ENCODE peak calls at places on chromosomes 5 and 9, in four cellular contexts. G is caudate nucleus, A is SK-N-SH, C is heart left ventricle. H is an unnamed sample.

GRCh38 chr5:13932006-13932405 is 12.5 kb downstream of the DNAH5 start:
- DNase-seq in G (no peak), A (no peak), C (no peak), H (no peak)

GRCh38 chr9:100394032-100394695 is 32.8 kb upstream of the MSANTD3 start:
- DNase-seq in G (no peak), A (no peak), C (no peak), H (no peak)

GRCh38 chr9:127884427-127884911 is 7.0 kb upstream of the AK1 start:
- DNase-seq in G (no peak), A (peak; percentile 72), C (peak; percentile 77), H (no peak)

GRCh38 chr9:97857603-97858392 is 4.8 kb downstream of the FOXE1 start:
- DNase-seq in G (no peak), A (no peak), C (no peak), H (no peak)

GRCh38 chr5:178472138-178472537 is 118.1 kb downstream of the COL23A1 start:
- DNase-seq in G (no peak), A (no peak), C (no peak), H (no peak)

GRCh38 chr5:90590-91547 is 1.1 kb upstream of the PLEKHG4B start:
- DNase-seq in G (no peak), A (no peak), C (no peak), H (no peak)

GRCh38 chr9:120030847-120031246 is 549.1 kb downstream of the CDK5RAP2 start:
- DNase-seq in G (no peak), A (peak; percentile 60), C (no peak), H (no peak)

GRCh38 chr5:103511554-103511885 is 51.1 kb downstream of the NUDT12 start:
- DNase-seq in G (no peak), A (no peak), C (no peak), H (no peak)

GRCh38 chr9:126612813-126613641 is 701 bp upstream of the LMX1B start:
- DNase-seq in G (no peak), A (peak; percentile 55), C (no peak), H (no peak)

GRCh38 chr5:10338996-10339903 is 14.2 kb upstream of the MARCHF6 start:
- DNase-seq in G (no peak), A (peak; percentile 76), C (no peak), H (no peak)

GRCh38 chr5:86997501-86997900 is 270.2 kb upstream of the RASA1 start:
- DNase-seq in G (no peak), A (no peak), C (no peak), H (no peak)

GRCh38 chr9:109166171-109166770 is 778 bp downstream of the FRRS1L start:
- DNase-seq in G (no peak), A (peak; percentile 51), C (no peak), H (no peak)

GRCh38 chr5:143037708-143038107 is 267.5 kb downstream of the ARHGAP26 start:
- DNase-seq in G (no peak), A (no peak), C (no peak), H (no peak)

GRCh38 chr5:74641778-74642542 is 1.4 kb upstream of the ENC1 start:
- DNase-seq in G (no peak), A (peak; percentile 44), C (peak; percentile 34), H (peak; percentile 81)

GRCh38 chr5:109053995-109054417 is 306.3 kb downstream of the FER start:
- DNase-seq in G (no peak), A (no peak), C (no peak), H (no peak)

GRCh38 chr9:121288874-121289553 is 21.1 kb downstream of the GSN start:
- DNase-seq in G (peak; percentile 60), A (no peak), C (peak; percentile 87), H (no peak)

GRCh38 chr5:177086918-177087706 is 397 bp downstream of the FGFR4 start:
- DNase-seq in G (no peak), A (peak; percentile 88), C (no peak), H (no peak)

GRCh38 chr5:93578813-93579560 is 2.0 kb downstream of the NR2F1-AS1 start:
- DNase-seq in G (peak; percentile 30), A (peak; percentile 52), C (peak; percentile 33), H (no peak)
- H3K27ac ChIP-seq in G (peak overlapping the region; percentile 78), A (no peak overlapping the region), C (no peak overlapping the region), H (peak overlapping the region; percentile 94)

GRCh38 chr5:171975262-171975876 is 31.1 kb downstream of the FBXW11 start:
- DNase-seq in G (no peak), A (no peak), C (no peak), H (no peak)

GRCh38 chr5:171978519-171978918 is 27.9 kb downstream of the FBXW11 start:
- DNase-seq in G (no peak), A (no peak), C (no peak), H (no peak)

GRCh38 chr5:171975877-171976667 is 30.4 kb downstream of the FBXW11 start:
- DNase-seq in G (no peak), A (no peak), C (no peak), H (no peak)

GRCh38 chr5:171979606-171980005 is 26.8 kb downstream of the FBXW11 start:
- DNase-seq in G (no peak), A (no peak), C (no peak), H (no peak)

DNA sequence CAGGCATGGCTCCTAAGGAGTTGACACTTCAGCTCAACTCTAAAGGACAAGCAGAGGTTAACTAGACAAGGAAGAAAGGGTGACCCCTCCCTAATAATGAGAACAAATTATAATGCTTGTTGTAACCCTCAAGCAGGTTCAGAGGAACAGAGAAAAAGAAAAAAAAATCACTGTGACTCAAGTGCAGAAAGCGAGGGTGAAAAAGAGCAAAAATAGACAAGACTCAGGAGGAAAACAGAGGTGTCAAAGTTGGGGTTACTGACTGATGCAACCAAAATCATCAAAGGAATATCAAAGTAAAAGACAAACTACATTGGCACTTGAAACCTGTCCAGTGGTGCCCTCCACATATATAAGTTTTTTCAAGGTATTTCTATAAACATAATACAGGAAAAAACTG is 28.4 kb downstream of the FBXW11 start:
- DNase-seq in G (no peak), A (no peak), C (no peak), H (no peak)
- H3K27ac ChIP-seq in G (no peak overlapping the region), A (no peak overlapping the region), C (no peak overlapping the region), H (no peak overlapping the region)

GRCh38 chr5:91111473-91112238 is 271.5 kb downstream of the ARRDC3 start:
- DNase-seq in G (no peak), A (no peak), C (no peak), H (no peak)
- H3K27ac ChIP-seq in G (no peak overlapping the region), A (no peak overlapping the region), C (no peak overlapping the region), H (no peak overlapping the region)

DNA sequence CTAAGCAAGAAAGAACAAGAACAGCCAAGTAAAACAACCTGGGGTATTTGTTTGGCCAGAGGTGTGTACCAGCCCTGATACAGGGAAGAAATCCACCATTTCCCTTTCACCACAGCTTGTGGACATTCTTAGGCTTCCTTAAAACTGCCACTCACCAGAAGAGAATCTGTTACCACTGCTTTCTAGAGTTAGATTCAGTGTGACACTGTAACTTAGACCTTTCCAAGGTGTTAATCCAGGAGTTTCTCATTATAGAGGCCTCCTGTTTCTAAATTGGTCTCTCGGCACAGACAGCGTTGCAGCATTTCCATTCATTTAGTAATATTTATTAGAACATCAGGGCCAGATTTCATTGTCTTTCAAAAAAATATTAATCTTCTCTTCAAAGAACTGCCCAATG is 55.0 kb downstream of the NIPAL4 start:
- DNase-seq in G (no peak), A (no peak), C (no peak), H (no peak)
- H3K27ac ChIP-seq in G (no peak overlapping the region), A (peak overlapping the region; percentile 98), C (no peak overlapping the region), H (no peak overlapping the region)

DNA sequence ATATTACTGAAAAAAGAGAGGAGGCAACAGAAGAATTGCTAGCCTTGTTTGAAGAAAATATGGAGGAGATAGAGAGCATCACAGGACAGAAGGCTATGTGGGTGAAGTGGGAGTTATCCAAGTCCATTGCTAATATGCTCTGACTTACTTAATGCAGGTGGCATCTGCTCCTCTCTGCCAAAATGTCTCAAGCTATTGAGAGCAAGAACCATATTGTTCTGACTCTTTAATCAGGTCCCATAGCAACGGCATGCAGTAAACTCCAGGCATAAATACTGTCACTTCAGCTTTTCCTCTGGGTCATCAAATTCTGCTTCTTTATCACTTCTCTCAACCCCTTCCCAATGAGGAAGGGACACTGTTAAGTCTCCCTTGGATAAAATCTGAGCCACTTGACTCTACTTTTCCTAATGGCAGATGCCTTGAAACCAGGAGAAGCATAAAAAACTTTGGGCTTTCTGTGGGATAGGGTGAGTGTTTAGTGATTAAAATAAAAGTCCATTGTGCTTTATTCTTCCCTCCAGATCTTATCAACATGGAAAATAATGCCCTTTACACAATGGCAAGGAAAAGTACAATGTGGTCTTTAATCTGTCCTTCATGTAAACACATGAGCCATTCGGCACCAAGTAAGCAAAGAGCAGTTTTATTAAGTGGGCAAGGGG is 71.2 kb upstream of the TARS1 start:
- DNase-seq in G (no peak), A (no peak), C (no peak), H (no peak)
- H3K27ac ChIP-seq in G (no peak overlapping the region), A (peak overlapping the region; percentile 92), C (peak overlapping the region; percentile 40), H (no peak overlapping the region)

GRCh38 chr9:134698587-134699342 is 57.2 kb downstream of the COL5A1 start:
- DNase-seq in G (peak; percentile 15), A (peak; percentile 91), C (peak; percentile 68), H (peak; percentile 28)
- H3K27ac ChIP-seq in G (no peak overlapping the region), A (no peak overlapping the region), C (no peak overlapping the region), H (no peak overlapping the region)